ENCODE peak calls at places on chromosomes 2 and 18, in four cellular contexts. W, O, F and E are unnamed samples.
A peak's percentile ranks its signal among the peaks of the same experiment; 100 is the strongest.

GRCh38 chr2:208579678-208580077 is 173.1 kb downstream of the PTH2R start:
- DNase-seq in F (no peak), W (no peak), O (no peak), E (no peak)

GRCh38 chr18:28963481-28963880 is 786.6 kb upstream of the CDH2 start:
- DNase-seq in O (no peak), F (no peak), W (peak; percentile 14), E (peak; percentile 33)

GRCh38 chr2:68721482-68722071 is 13.0 kb upstream of the ARHGAP25 start:
- DNase-seq in F (peak; percentile 78), O (no peak), W (no peak), E (no peak)

GRCh38 chr2:204794624-204795023 is 249.3 kb downstream of the PARD3B start:
- DNase-seq in O (no peak), W (no peak), F (no peak), E (peak; percentile 16)

GRCh38 chr18:55856191-55856590 is 268.2 kb upstream of the TCF4 start:
- DNase-seq in O (peak; percentile 99), W (no peak), F (no peak), E (no peak)

GRCh38 chr18:68461635-68462034 is 253.3 kb downstream of the TMX3 start:
- DNase-seq in O (no peak), F (no peak), W (no peak), E (no peak)

GRCh38 chr2:21256006-21256405 is 132.2 kb downstream of the TDRD15 start:
- DNase-seq in F (no peak), O (peak; percentile 1), W (no peak), E (peak; percentile 42)

GRCh38 chr2:206274434-206275273 is at the start of gene ZDBF2:
- DNase-seq in W (no peak), F (peak; percentile 72), O (peak; percentile 46), E (peak; percentile 54)

GRCh38 chr2:108278631-108279030 is 10.1 kb upstream of the SULT1C2 start:
- DNase-seq in F (no peak), O (peak; percentile 31), W (no peak), E (no peak)

GRCh38 chr2:181779288-181779871 is 99.1 kb upstream of the NEUROD1 start:
- DNase-seq in W (no peak), O (no peak), F (no peak), E (peak; percentile 14)

GRCh38 chr18:11095674-11096293 is 53.6 kb downstream of the PIEZO2 start:
- DNase-seq in F (no peak), O (no peak), W (no peak), E (no peak)

GRCh38 chr18:11096839-11097750 is 52.3 kb downstream of the PIEZO2 start:
- DNase-seq in W (no peak), F (no peak), O (no peak), E (no peak)

GRCh38 chr18:11091746-11092145 is 57.6 kb downstream of the PIEZO2 start:
- DNase-seq in W (no peak), F (no peak), O (no peak), E (no peak)

GRCh38 chr18:11096411-11096810 is 53.0 kb downstream of the PIEZO2 start:
- DNase-seq in F (no peak), W (no peak), O (no peak), E (no peak)

DNA sequence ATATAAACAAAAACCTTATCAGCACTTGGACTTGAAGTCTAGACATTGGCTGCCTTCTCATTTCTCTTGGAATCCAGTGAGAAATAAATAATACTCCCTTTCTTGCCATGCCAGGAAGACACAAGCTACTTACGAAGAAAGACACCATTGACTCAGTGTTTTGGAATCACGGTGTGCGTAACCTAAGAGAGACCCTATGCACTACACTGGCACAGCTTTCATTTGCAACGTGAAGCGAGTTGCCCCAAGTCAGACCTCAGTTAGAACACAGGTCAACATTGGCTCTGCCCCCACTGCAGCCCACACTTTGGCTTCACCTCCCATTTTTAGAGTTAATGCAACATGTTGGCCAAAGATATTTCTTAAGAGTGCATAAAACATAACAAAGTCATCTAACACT is 54.2 kb downstream of the PIEZO2 start:
- DNase-seq in W (no peak), O (no peak), F (no peak), E (no peak)
- H3K4me3 ChIP-seq in W (no peak overlapping the region), O (no peak overlapping the region), F (no peak overlapping the region), E (no peak overlapping the region)

GRCh38 chr18:22668496-22668895 is 250.8 kb upstream of the CTAGE1 start:
- DNase-seq in W (no peak), O (no peak), F (no peak), E (no peak)
- H3K4me3 ChIP-seq in W (no peak overlapping the region), O (no peak overlapping the region), F (no peak overlapping the region), E (no peak overlapping the region)

GRCh38 chr2:230327418-230328154 is 593 bp downstream of the SP140L start:
- DNase-seq in O (peak; percentile 41), F (no peak), W (no peak), E (no peak)

GRCh38 chr2:230328155-230328458 is 1.1 kb downstream of the SP140L start:
- DNase-seq in F (no peak), O (no peak), W (no peak), E (no peak)

GRCh38 chr2:230330206-230330605 is 3.2 kb downstream of the SP140L start:
- DNase-seq in F (no peak), W (no peak), O (no peak), E (no peak)

GRCh38 chr2:230326453-230327417 is at the start of gene SP140L:
- DNase-seq in F (peak; percentile 91), O (peak; percentile 77), W (peak; percentile 29), E (peak; percentile 36)

DNA sequence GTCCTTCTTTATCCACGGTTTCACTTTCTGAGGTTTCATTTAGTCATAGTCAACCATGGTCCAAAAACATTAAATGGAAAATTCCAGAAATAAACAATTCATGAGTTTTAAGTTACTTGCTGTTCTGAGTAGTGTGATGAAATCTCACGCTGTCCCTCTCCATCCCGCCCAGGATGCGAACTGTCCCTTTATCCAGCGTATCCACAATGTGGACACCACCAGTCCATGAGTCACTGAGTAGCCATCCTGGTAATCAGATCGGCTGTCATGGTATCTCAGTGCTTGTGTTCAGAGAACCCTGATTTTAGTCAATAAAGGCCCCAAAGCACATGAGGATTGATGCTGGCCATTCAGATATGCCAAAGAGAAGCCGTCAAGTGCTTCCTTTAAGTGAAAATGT is 3.7 kb downstream of the SP140L start:
- DNase-seq in W (no peak), F (no peak), O (no peak), E (no peak)
- H3K4me3 ChIP-seq in W (no peak overlapping the region), F (no peak overlapping the region), O (no peak overlapping the region), E (no peak overlapping the region)

GRCh38 chr2:136125226-136125625 is 7.3 kb upstream of the CXCR4 start:
- DNase-seq in F (peak; percentile 62), W (no peak), O (no peak), E (no peak)

GRCh38 chr2:136127356-136127755 is 9.4 kb upstream of the CXCR4 start:
- DNase-seq in F (peak; percentile 52), O (no peak), W (no peak), E (no peak)

GRCh38 chr2:136128905-136129304 is 11.0 kb upstream of the CXCR4 start:
- DNase-seq in F (no peak), O (no peak), W (no peak), E (no peak)

GRCh38 chr2:136126527-136126926 is 8.6 kb upstream of the CXCR4 start:
- DNase-seq in O (no peak), W (no peak), F (peak; percentile 45), E (no peak)

GRCh38 chr2:136126021-136126420 is 8.1 kb upstream of the CXCR4 start:
- DNase-seq in W (no peak), F (peak; percentile 60), O (no peak), E (no peak)
- H3K4me3 ChIP-seq in W (no peak overlapping the region), F (no peak overlapping the region), O (no peak overlapping the region), E (no peak overlapping the region)